ENCODE peak calls at places on chromosomes 16 and 17, in seven cellular contexts. L is tibial nerve; P is fibroblast of mammary gland; H is heart right ventricle; A is CD8-positive, alpha-beta T cell; K is cardiac muscle cell; M is endothelial cell of umbilical vein. D is an unnamed sample.

GRCh38 chr16:86669285-86669805 is 91.0 kb downstream of the FOXL1 start:
- DNase-seq in L (no peak), P (no peak), H (no peak), A (no peak), K (no peak), M (peak), D (no peak)

GRCh38 chr17:75652934-75653549 is 13.9 kb downstream of the RECQL5 start:
- DNase-seq in L (no peak), P (peak), H (no peak), A (peak), K (peak), M (peak), D (peak)

GRCh38 chr17:16419074-16419928 is 3.9 kb downstream of the TRPV2 start:
- DNase-seq in L (no peak), P (peak), H (no peak), A (peak), K (peak), M (peak), D (no peak)

GRCh38 chr17:65537845-65538678 is 23.4 kb downstream of the AXIN2 start:
- DNase-seq in L (no peak), P (peak), H (no peak), A (no peak), K (no peak), M (no peak), D (no peak)

GRCh38 chr16:9943121-9943520 is 239.1 kb downstream of the GRIN2A start:
- DNase-seq in L (no peak), P (no peak), H (no peak), A (no peak), K (no peak), M (no peak), D (no peak)

GRCh38 chr16:35391328-35391727 is 1931.9 kb downstream of the TP53TG3F start:
- DNase-seq in L (no peak), P (peak), H (peak), A (no peak), K (no peak), M (peak), D (peak)

GRCh38 chr17:46940692-46941404 is 17.9 kb downstream of the GOSR2 start:
- DNase-seq in L (peak), P (peak), H (peak), A (peak), K (peak), M (peak), D (peak)

GRCh38 chr16:88820335-88821025 is 8.8 kb upstream of the APRT start:
- DNase-seq in L (no peak), P (no peak), H (no peak), A (no peak), K (no peak), M (no peak), D (no peak)

GRCh38 chr16:49148410-49148809 is 133.2 kb downstream of the CBLN1 start:
- DNase-seq in L (no peak), P (no peak), H (no peak), A (no peak), K (no peak), M (no peak), D (no peak)

GRCh38 chr16:49340466-49340865 is 33.1 kb upstream of the C16orf78 start:
- DNase-seq in L (no peak), P (no peak), H (no peak), A (no peak), K (no peak), M (no peak), D (no peak)

GRCh38 chr16:56860226-56861020 is 4.6 kb upstream of the SLC12A3 start:
- DNase-seq in L (no peak), P (no peak), H (no peak), A (peak), K (peak), M (no peak), D (no peak)

GRCh38 chr16:56985962-56986360 is 3.4 kb upstream of the NLRC5 start:
- DNase-seq in L (no peak), P (no peak), H (no peak), A (no peak), K (no peak), M (no peak), D (no peak)

GRCh38 chr17:45334231-45334630 is 17.4 kb upstream of the MAP3K14 start:
- DNase-seq in L (no peak), P (no peak), H (no peak), A (no peak), K (no peak), M (no peak), D (no peak)

GRCh38 chr16:11603331-11603750 is 16.6 kb upstream of the LITAF start:
- DNase-seq in L (no peak), P (no peak), H (peak), A (no peak), K (peak), M (no peak), D (no peak)

GRCh38 chr17:77285594-77286390 is 145.0 kb downstream of the SEC14L1 start:
- DNase-seq in L (peak), P (peak), H (peak), A (no peak), K (peak), M (no peak), D (peak)

GRCh38 chr17:57600092-57600491 is 145.0 kb downstream of the CCDC182 start:
- DNase-seq in L (no peak), P (no peak), H (no peak), A (peak), K (peak), M (no peak), D (no peak)

GRCh38 chr16:54846761-54847160 is 83.9 kb upstream of the IRX5 start:
- DNase-seq in L (no peak), P (no peak), H (no peak), A (no peak), K (no peak), M (no peak), D (no peak)

GRCh38 chr16:31215287-31216115 is 1.4 kb downstream of the PYDC1 start:
- DNase-seq in L (no peak), P (peak), H (peak), A (no peak), K (peak), M (peak), D (no peak)

GRCh38 chr16:31416371-31416770 is 11.8 kb downstream of the COX6A2 start:
- DNase-seq in L (no peak), P (no peak), H (no peak), A (no peak), K (no peak), M (no peak), D (no peak)

GRCh38 chr16:66924527-66925321 is 611 bp downstream of the RRAD start:
- DNase-seq in L (no peak), P (no peak), H (peak), A (no peak), K (no peak), M (no peak), D (peak)

GRCh38 chr17:57379237-57380054 is 123.1 kb downstream of the MSI2 start:
- DNase-seq in L (no peak), P (no peak), H (no peak), A (no peak), K (peak), M (peak), D (no peak)

GRCh38 chr16:56202036-56202435 is 10.7 kb downstream of the GNAO1 start:
- DNase-seq in L (no peak), P (no peak), H (no peak), A (no peak), K (no peak), M (no peak), D (no peak)

GRCh38 chr16:17518441-17518840 is 47.7 kb upstream of the XYLT1 start:
- DNase-seq in L (no peak), P (peak), H (no peak), A (no peak), K (no peak), M (no peak), D (no peak)

GRCh38 chr17:81453049-81453448 is 57.8 kb downstream of the BAHCC1 start:
- DNase-seq in L (no peak), P (no peak), H (no peak), A (no peak), K (no peak), M (no peak), D (no peak)

GRCh38 chr16:84673203-84673535 is 24.9 kb downstream of the KLHL36 start:
- DNase-seq in L (no peak), P (peak), H (no peak), A (no peak), K (no peak), M (no peak), D (no peak)

GRCh38 chr16:56225013-56225742 is 33.9 kb downstream of the GNAO1 start:
- DNase-seq in L (no peak), P (no peak), H (no peak), A (no peak), K (no peak), M (no peak), D (no peak)

GRCh38 chr16:72951916-72952315 is 96.0 kb downstream of the ZFHX3 start:
- DNase-seq in L (no peak), P (no peak), H (no peak), A (no peak), K (no peak), M (no peak), D (no peak)

DNA sequence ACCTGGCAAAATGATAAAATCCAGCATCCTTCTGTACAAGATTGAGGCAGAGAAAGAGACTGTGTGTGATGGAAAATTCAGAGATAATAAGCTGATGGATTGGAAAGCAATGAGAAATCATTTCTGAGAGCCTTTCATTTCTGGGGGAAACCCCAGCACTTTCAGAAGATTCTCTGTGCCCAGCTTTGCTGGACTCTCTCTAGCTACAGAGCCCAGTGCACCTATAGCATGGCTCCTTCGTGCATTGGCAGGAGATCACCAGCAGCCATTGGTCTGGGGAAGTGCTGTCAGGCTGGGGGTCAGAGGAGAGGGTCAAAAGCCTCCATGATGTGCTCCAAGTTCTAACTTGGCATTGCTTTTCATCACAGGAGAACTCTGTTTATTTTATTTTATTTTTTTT is 259.9 kb downstream of the SOX9 start:
- DNase-seq in L (no peak), P (no peak), H (no peak), A (no peak), K (no peak), M (no peak), D (no peak)
- TF ChIP-seq CTCF in L (no peak), P (no peak), H (no peak), A (no peak), K (no peak), M (no peak), D (no peak)

GRCh38 chr17:19718613-19719364 is 2.4 kb upstream of the SLC47A2 start:
- DNase-seq in L (no peak), P (no peak), H (no peak), A (no peak), K (no peak), M (no peak), D (peak)
- TF ChIP-seq CTCF in L (no peak), P (no peak), H (no peak), A (no peak), K (peak), M (no peak), D (peak)

DNA sequence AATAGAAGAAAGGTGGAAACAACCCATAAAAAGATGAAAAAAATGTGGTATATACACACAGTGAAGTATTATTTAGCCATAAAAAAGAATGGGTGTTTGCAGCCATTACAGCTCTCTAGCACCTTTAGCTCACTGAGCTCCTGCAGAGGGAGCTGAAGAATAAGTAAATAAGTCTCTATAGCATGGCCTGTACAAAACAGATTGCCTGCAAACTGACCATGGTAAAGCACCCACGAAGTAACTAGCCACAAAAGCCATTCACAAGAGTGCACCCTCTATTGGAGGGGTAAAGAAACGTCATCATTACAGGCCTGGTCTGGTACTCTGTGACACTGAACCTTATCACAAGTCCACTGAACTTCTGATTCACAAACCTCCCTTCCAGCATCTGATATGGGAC is 76.3 kb downstream of the USP32 start:
- DNase-seq in L (no peak), P (peak), H (no peak), A (no peak), K (no peak), M (no peak), D (no peak)
- TF ChIP-seq CTCF in L (no peak), P (no peak), H (no peak), A (no peak), K (peak), M (no peak), D (no peak)

DNA sequence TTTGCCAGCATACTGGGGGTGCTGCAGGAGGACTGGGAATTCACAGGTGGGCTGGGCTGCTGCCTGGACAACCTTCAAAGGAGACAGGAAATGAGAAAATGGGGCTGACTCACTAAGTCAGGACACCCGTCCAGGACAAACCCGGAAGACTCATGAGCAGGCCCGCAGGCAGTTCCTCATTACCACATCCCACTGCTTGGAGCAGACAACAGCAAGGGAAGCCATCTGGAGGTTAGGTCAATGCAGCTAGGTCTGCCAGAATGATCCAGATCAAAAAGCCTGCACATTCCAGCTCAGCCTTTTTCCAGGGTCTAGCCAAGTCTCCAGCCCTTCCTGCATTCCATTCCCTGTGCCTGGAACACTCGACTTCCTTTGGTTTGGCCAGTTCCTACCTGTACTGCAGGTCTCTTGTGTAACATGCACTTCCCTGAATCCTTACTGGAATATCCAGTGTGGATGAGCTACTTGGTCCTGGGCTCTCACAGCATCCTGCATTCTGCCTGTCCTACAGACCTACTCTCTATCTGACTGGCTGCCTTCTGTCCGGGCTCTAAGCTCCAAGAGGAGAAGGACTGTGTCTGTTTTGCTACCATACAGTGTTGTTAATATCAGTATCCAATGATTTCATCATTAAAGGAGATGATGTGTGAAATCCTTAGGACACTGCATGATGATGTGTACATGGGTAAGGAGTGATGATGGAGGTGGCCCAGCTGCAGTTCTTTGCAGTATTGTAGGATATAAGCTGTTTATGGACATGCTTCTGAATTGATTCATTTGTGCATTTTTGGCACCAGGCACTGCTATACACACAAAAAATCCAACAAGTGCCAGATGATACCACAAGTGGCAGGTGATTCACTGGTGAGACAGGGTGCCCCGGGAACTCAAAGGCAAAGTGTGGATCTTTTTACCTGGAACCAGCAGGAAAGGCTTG is 536.7 kb upstream of the CDH11 start:
- DNase-seq in L (no peak), P (peak), H (no peak), A (no peak), K (peak), M (peak), D (no peak)
- TF ChIP-seq CTCF in L (no peak), P (no peak), H (no peak), A (no peak), K (no peak), M (no peak), D (no peak)

DNA sequence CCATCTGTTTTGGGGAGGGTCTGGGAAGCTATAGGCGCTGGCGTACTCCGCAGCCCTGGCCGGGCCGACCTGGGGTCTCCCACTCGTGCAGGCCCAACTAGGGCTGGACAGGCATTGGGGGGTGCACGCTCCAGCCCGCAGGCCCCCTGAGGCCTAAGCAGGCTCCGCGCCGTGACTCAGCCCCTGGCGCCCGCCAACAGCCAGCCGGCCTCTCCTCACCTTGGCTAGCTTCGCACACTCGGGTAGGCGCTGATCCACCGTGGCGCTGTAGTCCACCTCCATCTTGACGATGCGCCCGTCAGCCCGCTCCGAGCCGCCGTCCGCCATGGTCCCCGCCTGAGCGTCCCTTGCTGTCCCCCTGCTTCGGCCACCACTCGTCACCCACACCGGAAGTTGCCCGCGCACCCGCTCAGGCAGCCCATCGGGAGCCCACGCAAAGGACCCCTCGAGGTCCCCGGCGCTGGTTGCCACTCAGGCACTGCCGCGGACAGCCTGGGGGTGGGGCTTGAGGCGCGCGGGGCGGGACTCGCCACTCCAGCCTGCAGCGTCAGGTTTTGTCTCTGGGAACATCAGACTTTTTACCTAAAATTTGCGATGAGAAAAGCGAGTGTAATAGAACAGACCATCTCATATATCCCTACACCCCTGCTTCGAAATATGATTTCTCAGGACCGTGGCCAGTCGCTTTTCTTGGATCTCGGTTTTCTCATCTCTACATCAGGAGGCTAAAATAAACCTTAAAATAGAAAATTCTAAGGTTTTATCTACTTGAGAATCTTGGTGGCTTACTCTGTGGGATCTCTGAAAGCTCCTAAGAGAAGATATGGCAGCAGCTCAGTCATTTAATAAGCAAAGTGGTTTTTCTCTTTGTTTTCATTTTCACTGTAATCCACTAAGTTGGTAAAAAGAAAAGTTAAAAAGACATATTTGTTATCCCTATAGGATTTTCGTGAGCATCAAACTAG is at the start of gene PSMD12:
- DNase-seq in L (peak), P (peak), H (peak), A (peak), K (peak), M (peak), D (peak)
- TF ChIP-seq CTCF in L (no peak), P (no peak), H (peak), A (no peak), K (no peak), M (no peak), D (no peak)

DNA sequence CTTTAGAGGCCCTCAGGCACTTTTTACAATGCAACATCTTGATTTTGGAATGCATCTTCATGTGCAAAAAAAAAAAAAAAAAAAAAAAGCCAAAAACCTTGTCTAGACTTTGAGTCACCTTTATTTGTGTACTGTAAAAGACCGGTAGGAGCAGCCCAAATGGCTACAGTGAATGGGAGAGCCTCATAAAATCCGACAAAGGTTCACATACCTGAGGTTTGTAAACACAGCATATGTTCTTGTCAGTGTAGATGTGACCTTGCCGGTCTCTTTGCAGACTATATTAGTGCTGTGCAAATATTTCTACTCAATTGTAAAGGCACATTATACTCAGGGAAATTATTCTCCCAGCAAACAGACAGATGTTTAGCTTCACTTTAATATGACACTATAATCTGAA is 211.4 kb downstream of the CA10 start:
- DNase-seq in L (no peak), P (no peak), H (no peak), A (no peak), K (no peak), M (no peak), D (no peak)
- TF ChIP-seq CTCF in L (no peak), P (no peak), H (no peak), A (no peak), K (no peak), M (no peak), D (no peak)

DNA sequence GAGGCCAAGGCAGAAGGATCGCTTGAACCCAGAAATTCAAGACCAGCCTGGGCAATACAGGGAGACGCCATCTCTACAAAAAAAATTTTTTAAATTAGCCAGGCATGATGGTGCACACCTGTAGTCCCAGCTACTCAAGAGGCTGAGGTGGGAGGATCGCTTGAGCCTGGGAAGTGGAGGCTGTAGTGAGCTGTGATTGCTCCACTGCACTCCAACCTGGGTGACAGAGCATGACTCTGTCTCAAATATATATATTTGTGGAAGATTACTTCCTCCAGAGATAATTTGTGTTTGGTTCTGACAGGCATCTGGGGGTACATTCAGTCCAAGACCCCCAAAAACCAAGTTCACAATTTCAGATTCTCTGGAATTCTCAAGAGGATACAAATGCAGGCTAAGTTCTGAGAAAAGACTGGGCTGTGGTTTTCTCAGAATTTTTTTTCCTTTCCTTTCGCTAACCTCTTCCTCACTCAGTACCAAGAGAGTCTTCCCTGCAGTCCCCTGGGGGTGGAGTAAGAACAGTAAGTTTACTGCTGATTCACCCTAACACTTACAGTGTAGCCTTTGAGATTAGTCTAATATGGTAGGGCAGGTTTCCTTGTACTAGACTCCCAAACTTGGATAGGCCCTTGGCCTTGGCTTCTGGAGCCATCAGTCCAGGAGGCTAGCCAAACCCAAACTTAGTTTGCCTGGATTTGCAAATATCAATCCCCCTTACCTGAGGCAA is 15.1 kb downstream of the GSDMB start:
- DNase-seq in L (no peak), P (peak), H (no peak), A (no peak), K (peak), M (no peak), D (no peak)
- TF ChIP-seq CTCF in L (no peak), P (no peak), H (no peak), A (no peak), K (no peak), M (no peak), D (no peak)